ENCODE peak calls at places on chromosomes 1 and 21, in five cellular contexts. U is endothelial cell, Q is AG04450, I is A549, Y is heart left ventricle. M is an unnamed sample.

GRCh38 chr1:90821793-90822359 is 104.8 kb upstream of the BARHL2 start:
- DNase-seq in U (no peak), I (no peak), Q (no peak), Y (no peak), M (no peak)

GRCh38 chr21:34544032-34544496 is 32.1 kb upstream of the KCNE1 start:
- DNase-seq in U (peak; percentile 76), Y (peak; percentile 74), I (peak; percentile 74), Q (no peak), M (peak; percentile 22)

GRCh38 chr1:12001249-12001917 is 17.9 kb upstream of the MIIP start:
- DNase-seq in Q (peak; percentile 15), U (peak; percentile 57), Y (no peak), I (peak; percentile 52), M (no peak)

GRCh38 chr1:200380589-200381021 is 29.2 kb downstream of the ZNF281 start:
- DNase-seq in Q (no peak), Y (no peak), I (no peak), U (no peak), M (peak; percentile 59)

GRCh38 chr1:197908695-197909336 is 6.4 kb downstream of the C1orf53 start:
- DNase-seq in U (no peak), Q (no peak), I (no peak), Y (no peak), M (no peak)

GRCh38 chr1:12637693-12638092 is 6.2 kb upstream of the AADACL4 start:
- DNase-seq in Y (no peak), U (no peak), Q (no peak), I (no peak), M (no peak)

GRCh38 chr1:6123816-6124215 is 56.3 kb downstream of the CHD5 start:
- DNase-seq in Q (no peak), U (no peak), Y (no peak), I (no peak), M (no peak)

GRCh38 chr1:6127587-6128163 is 52.4 kb downstream of the CHD5 start:
- DNase-seq in I (peak; percentile 67), U (peak; percentile 68), Y (peak; percentile 71), Q (no peak), M (peak; percentile 86)

GRCh38 chr1:183847646-183848045 is 42.7 kb downstream of the RGL1 start:
- DNase-seq in Y (no peak), Q (no peak), I (no peak), U (no peak), M (no peak)

GRCh38 chr1:81582467-81582986 is 218.2 kb upstream of the ADGRL2 start:
- DNase-seq in I (peak; percentile 0), U (no peak), Q (no peak), Y (no peak), M (no peak)

GRCh38 chr1:96234299-96234698 is 487.3 kb upstream of the PTBP2 start:
- DNase-seq in U (no peak), Y (no peak), I (peak; percentile 23), Q (no peak), M (no peak)

GRCh38 chr1:119564548-119564947 is 57.5 kb downstream of the HSD3B1 start:
- DNase-seq in I (no peak), Y (no peak), U (no peak), Q (no peak), M (peak; percentile 25)

GRCh38 chr1:67535474-67535873 is 105.3 kb upstream of the SERBP1 start:
- DNase-seq in I (peak; percentile 78), Q (peak; percentile 65), Y (peak; percentile 64), U (peak; percentile 85), M (peak; percentile 44)

GRCh38 chr1:94119796-94120590 is 955 bp downstream of the ABCA4 start:
- DNase-seq in U (no peak), I (no peak), Y (no peak), Q (no peak), M (no peak)

GRCh38 chr1:17207046-17207445 is 2.1 kb downstream of the PADI1 start:
- DNase-seq in I (no peak), U (no peak), Y (peak; percentile 55), Q (no peak), M (peak; percentile 46)

GRCh38 chr1:172449012-172449584 is 5.2 kb upstream of the PIGC start:
- DNase-seq in Q (no peak), Y (no peak), I (peak; percentile 85), U (no peak), M (no peak)

GRCh38 chr1:116785006-116785405 is 30.8 kb downstream of the CD2 start:
- DNase-seq in I (no peak), Q (no peak), U (no peak), Y (no peak), M (no peak)

GRCh38 chr1:22364764-22365163 is 86.9 kb upstream of the ZBTB40 start:
- DNase-seq in Q (no peak), Y (no peak), I (peak; percentile 12), U (no peak), M (no peak)

GRCh38 chr1:67676946-67677345 is 8.1 kb upstream of the GADD45A start:
- DNase-seq in Y (no peak), Q (no peak), I (no peak), U (no peak), M (no peak)

DNA sequence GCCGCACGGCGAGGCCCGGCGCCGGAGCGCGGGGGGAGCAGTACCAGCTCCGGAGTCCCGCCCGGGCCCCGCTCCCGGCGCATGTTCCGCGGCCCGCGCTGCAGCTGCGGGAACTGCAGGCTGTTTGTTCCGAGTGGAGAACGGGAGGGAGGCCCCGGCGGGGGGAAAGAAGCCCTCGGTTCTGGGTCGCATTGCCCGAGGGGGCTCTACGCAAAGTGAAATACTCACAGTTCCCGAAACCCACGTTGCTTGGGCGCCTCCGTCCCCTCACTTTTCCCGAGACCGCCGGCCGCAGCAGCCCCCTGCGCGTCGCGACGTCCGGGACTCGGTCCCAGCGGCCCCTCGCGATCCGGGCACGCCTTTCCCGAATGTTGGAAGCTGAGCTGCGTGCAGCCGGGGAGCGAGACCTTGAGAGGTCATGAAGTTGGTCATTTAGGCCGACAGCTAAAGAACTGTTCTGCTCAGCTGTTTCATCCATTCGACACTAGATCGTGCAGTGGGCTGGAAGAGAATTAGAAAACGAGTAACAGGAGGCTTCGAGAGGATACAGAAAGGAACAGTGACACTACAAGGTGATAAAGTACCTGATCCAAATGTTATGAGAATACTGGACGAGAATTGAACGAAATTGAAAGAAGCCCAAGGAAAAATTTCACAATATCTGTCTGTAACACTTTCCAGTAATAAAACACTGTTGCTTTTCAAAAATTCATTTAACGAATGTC is 596 bp upstream of the LIN9 start:
- DNase-seq in Y (peak; percentile 17), U (no peak), I (peak; percentile 36), Q (no peak), M (no peak)
- TF ChIP-seq CTCF in Y (no peak), U (no peak), I (no peak), Q (peak; percentile 20), M (no peak)

GRCh38 chr1:1310476-1311053 is 2.2 kb downstream of the PUSL1 start:
- DNase-seq in U (no peak), I (no peak), Q (no peak), Y (no peak), M (no peak)

GRCh38 chr1:1307908-1308755 is at the start of the genes ACAP3 and PUSL1:
- DNase-seq in Y (peak; percentile 90), I (peak; percentile 92), Q (peak; percentile 86), U (peak; percentile 81), M (peak; percentile 100)

GRCh38 chr1:1311107-1312104 is 3.0 kb downstream of the PUSL1 start:
- DNase-seq in U (no peak), Y (no peak), Q (no peak), I (no peak), M (no peak)

GRCh38 chr1:1308756-1309524 is 543 bp downstream of the PUSL1 start:
- DNase-seq in I (no peak), Q (no peak), Y (no peak), U (no peak), M (peak; percentile 67)

GRCh38 chr1:1309525-1310385 is 1.4 kb downstream of the PUSL1 start:
- DNase-seq in I (no peak), U (no peak), Q (no peak), Y (no peak), M (no peak)
- TF ChIP-seq CTCF in I (no peak), U (no peak), Q (no peak), Y (no peak), M (no peak)

GRCh38 chr1:168178638-168179410 is at the start of gene TIPRL:
- DNase-seq in Y (peak; percentile 97), I (peak; percentile 99), Q (peak; percentile 98), U (peak; percentile 98), M (peak; percentile 88)
- TF ChIP-seq CTCF in Y (peak; percentile 73), I (peak; percentile 33), Q (peak; percentile 64), U (peak; percentile 92), M (peak; percentile 42)

DNA sequence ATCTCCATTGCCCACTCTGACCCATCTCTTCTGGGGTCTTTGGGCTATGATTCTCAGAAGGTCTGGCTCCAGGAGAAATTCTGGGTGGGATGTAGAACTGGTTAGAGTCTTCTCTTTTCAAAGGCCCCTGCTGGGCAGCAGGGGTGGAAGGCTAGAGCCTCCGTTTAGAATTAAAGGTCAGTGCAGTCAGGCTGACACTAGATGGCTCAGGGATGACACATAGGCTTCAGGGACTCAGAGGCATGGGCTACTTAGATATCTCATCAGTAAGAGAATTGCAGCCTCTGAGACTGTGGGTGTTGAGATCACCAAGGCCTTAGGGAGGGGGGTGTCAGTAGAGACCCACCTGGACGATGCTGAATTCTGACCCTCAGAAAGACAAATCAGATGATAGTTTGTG is 12.6 kb upstream of the PPM1J start:
- DNase-seq in Y (no peak), Q (no peak), U (no peak), I (no peak), M (no peak)
- TF ChIP-seq CTCF in Y (no peak), Q (no peak), U (no peak), I (no peak), M (no peak)

GRCh38 chr1:231337043-231337471 is 595 bp downstream of the EXOC8 start:
- DNase-seq in Y (peak; percentile 29), U (no peak), Q (no peak), I (no peak), M (no peak)

GRCh38 chr1:231338270-231339128 is at the start of gene SPRTN:
- DNase-seq in Y (no peak), Q (no peak), U (no peak), I (no peak), M (peak; percentile 27)

GRCh38 chr1:231335663-231336602 is 1.7 kb downstream of the EXOC8 start:
- DNase-seq in Q (no peak), U (no peak), Y (no peak), I (no peak), M (no peak)

GRCh38 chr1:231334952-231335351 is 2.7 kb downstream of the EXOC8 start:
- DNase-seq in Y (no peak), Q (no peak), I (no peak), U (no peak), M (no peak)

GRCh38 chr1:231337472-231338269 is at the start of gene EXOC8:
- DNase-seq in Q (peak; percentile 94), I (peak; percentile 97), Y (peak; percentile 94), U (peak; percentile 99), M (peak; percentile 95)
- TF ChIP-seq CTCF in Q (no peak), I (no peak), Y (no peak), U (no peak), M (no peak)

M was measured in GM20000.